ENCODE peak calls at places on chromosomes 11 and 22, in nine cellular contexts. B is stomach; J is CD8-positive, alpha-beta T cell; T is tibial nerve; X is transverse colon; M is brain microvascular endothelial cell; O is right atrium auricular region; H is HepG2; L is spleen. V is an unnamed sample.

GRCh38 chr22:46815132-46815531 is 52.7 kb downstream of the TBC1D22A start:
- DNase-seq in B (peak), J (no peak), T (no peak), X (peak), M (no peak), O (no peak), H (peak), L (no peak), V (no peak)

GRCh38 chr11:113841691-113842090 is 33.7 kb downstream of the USP28 start:
- DNase-seq in B (no peak), J (no peak), T (no peak), X (no peak), M (no peak), O (no peak), H (no peak), L (no peak), V (no peak)

GRCh38 chr11:126210871-126211235 is 597 bp downstream of the RPUSD4 start:
- DNase-seq in B (no peak), J (no peak), T (no peak), X (no peak), M (no peak), O (no peak), H (no peak), L (no peak), V (no peak)

GRCh38 chr11:46639197-46639839 is 22.0 kb downstream of the ATG13 start:
- DNase-seq in B (no peak), J (no peak), T (no peak), X (no peak), M (no peak), O (no peak), H (no peak), L (no peak), V (no peak)

GRCh38 chr11:119148855-119149370 is at the start of gene ABCG4:
- DNase-seq in B (peak), J (peak), T (no peak), X (no peak), M (no peak), O (no peak), H (no peak), L (no peak), V (no peak)

GRCh38 chr22:26949193-26949592 is 291.8 kb downstream of the MIAT start:
- DNase-seq in B (no peak), J (no peak), T (no peak), X (no peak), M (peak), O (no peak), H (no peak), L (no peak), V (no peak)

GRCh38 chr22:40499187-40499753 is 128.9 kb downstream of the SGSM3 start:
- DNase-seq in B (peak), J (no peak), T (no peak), X (no peak), M (peak), O (peak), H (peak), L (no peak), V (peak)

GRCh38 chr11:63813563-63814382 is 517 bp downstream of the SPINDOC start:
- DNase-seq in B (peak), J (peak), T (peak), X (peak), M (peak), O (no peak), H (no peak), L (peak), V (no peak)

GRCh38 chr11:115324569-115325432 is 179.4 kb downstream of the CADM1 start:
- DNase-seq in B (peak), J (peak), T (peak), X (peak), M (peak), O (no peak), H (peak), L (no peak), V (peak)

GRCh38 chr22:17258015-17258827 is 39.0 kb upstream of the ADA2 start:
- DNase-seq in B (peak), J (peak), T (no peak), X (peak), M (no peak), O (no peak), H (no peak), L (peak), V (peak)

DNA sequence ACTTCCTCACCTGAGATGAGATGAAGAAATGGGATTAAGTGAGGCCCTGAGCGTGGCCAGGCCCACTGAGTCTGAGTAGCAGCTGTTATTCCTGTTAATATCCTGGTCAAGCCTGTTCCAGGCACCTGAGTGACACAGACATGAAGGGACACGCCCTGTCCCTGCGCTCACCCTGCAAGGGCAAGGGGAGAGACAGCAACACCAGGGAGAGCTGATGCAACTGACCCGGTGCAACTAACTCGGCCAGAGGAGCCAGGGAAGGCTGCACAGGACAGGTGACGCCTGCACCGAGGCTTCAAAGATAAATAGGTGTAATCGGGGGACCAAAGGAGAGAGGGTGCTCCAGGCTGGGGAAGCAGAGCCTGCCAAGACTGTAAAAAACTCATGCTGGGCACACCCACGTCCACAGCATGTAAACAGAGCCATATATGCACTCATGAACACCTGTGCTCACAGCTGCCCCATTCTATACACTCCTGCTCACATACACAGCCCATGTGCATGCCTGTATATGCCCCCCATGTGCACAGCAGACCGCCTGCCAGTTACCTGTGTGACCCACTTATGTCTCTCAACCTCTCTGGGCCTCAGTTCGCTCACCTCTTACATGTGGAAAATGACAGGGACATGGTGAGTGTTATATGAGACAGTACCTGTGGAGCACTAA is 22.8 kb upstream of the GCAT start:
- DNase-seq in B (peak), J (no peak), T (no peak), X (peak), M (no peak), O (no peak), H (peak), L (no peak), V (peak)
- H3K27ac ChIP-seq in B (peak), J (no peak), T (no peak), X (peak), M (no peak), O (no peak), H (no peak), L (no peak), V (peak)

DNA sequence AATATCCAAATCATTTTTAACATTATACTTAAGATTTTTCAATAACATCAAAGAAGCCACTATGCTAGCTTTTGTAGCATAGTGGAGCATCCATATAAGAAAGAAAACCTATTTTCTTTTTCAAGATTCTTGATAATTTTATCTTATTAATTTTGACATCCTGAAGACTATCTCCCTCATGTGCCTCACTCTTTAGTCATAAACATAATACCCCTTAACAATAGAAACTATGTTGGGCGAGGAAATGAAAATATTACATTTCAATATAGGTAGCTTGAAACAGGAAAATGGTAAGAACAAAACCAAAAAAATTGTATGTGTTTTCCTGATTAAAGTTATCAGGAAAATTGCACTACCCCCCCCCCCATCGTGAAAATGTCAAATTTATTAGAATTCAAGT is 40.1 kb downstream of the ELMOD1 start:
- DNase-seq in B (no peak), J (no peak), T (no peak), X (no peak), M (no peak), O (no peak), H (no peak), L (no peak), V (no peak)
- H3K27ac ChIP-seq in B (no peak), J (no peak), T (no peak), X (no peak), M (no peak), O (no peak), H (no peak), L (no peak), V (no peak)

GRCh38 chr11:72777755-72778278 is 16.0 kb downstream of the STARD10 start:
- DNase-seq in B (peak), J (no peak), T (no peak), X (peak), M (no peak), O (no peak), H (peak), L (no peak), V (no peak)

GRCh38 chr11:72778535-72779494 is 15.0 kb downstream of the STARD10 start:
- DNase-seq in B (peak), J (no peak), T (no peak), X (peak), M (no peak), O (no peak), H (peak), L (no peak), V (no peak)

GRCh38 chr11:72780291-72781062 is 13.4 kb downstream of the STARD10 start:
- DNase-seq in B (no peak), J (no peak), T (no peak), X (peak), M (no peak), O (no peak), H (no peak), L (no peak), V (no peak)

GRCh38 chr11:72781063-72781312 is 12.9 kb downstream of the STARD10 start:
- DNase-seq in B (peak), J (no peak), T (no peak), X (peak), M (no peak), O (no peak), H (no peak), L (no peak), V (no peak)

DNA sequence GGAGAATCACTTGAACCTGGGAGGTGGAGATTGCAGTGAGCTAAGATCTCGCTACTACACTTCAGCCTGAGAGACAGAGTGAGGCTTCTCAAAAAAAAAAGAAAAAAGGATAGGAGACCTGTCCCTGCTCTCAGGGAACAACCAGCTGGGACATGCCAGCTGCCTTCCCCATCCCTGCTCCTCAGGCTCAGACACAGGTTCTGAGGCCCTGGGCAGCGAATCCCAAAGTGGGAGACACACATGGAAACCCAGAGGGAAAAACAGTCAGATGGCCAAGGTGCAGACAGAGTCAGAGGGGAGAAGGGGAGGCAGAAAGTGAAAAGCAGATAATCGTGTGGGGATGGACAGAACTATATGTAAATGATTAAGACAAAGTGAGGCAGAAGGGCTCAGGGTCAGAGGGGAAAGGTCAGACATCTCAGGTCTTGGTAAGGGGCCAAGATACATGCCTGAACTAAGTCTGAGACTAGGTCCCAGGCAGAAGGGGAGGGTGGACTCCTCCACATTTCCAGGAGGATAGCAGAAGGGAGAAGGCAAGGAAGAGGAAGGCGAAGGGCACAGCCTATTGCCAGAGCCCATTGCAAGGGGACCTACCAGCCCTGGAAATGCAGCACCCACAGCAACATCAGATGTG is 14.2 kb downstream of the STARD10 start:
- DNase-seq in B (no peak), J (no peak), T (no peak), X (peak), M (no peak), O (no peak), H (no peak), L (no peak), V (no peak)
- H3K27ac ChIP-seq in B (peak), J (no peak), T (peak), X (peak), M (no peak), O (peak), H (peak), L (no peak), V (no peak)

DNA sequence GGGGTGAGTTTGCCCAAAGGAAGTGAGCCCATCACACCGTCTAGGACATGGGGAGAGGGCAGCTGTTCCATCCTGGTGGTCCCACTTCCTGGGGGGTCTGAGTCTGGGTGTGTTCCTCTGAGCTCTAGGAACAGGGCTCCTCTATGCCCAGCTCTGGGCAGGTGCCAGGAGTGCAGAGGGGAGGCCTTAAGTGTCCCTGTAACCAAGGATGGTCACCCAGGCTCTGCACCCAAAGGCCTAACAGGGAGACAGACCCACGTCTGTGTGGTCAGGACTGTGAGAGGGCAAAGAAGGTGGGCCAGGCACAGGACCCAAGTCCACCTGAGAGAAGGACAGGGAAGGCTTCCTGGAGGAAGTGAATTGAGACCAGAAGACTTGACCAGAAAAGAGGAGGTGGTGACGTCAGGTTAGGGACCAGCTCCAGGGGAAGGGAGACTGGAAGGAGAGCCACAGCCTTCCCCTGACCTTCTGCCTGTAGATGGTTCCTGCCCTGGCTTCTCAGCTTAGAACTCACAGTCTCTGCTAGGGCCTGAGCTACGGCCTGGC is 11.3 kb upstream of the TCF20 start:
- DNase-seq in B (no peak), J (no peak), T (no peak), X (no peak), M (no peak), O (no peak), H (no peak), L (peak), V (no peak)
- H3K27ac ChIP-seq in B (no peak), J (no peak), T (no peak), X (no peak), M (no peak), O (no peak), H (no peak), L (no peak), V (no peak)

GRCh38 chr11:45158891-45159605 is 12.6 kb downstream of the PRDM11 start:
- DNase-seq in B (no peak), J (no peak), T (no peak), X (no peak), M (no peak), O (no peak), H (no peak), L (peak), V (no peak)

GRCh38 chr11:45162064-45162375 is 15.6 kb downstream of the PRDM11 start:
- DNase-seq in B (no peak), J (no peak), T (no peak), X (no peak), M (no peak), O (no peak), H (no peak), L (no peak), V (no peak)

GRCh38 chr11:45162916-45163879 is 16.8 kb downstream of the PRDM11 start:
- DNase-seq in B (no peak), J (no peak), T (no peak), X (no peak), M (no peak), O (no peak), H (no peak), L (peak), V (no peak)

GRCh38 chr11:45159781-45160365 is 13.4 kb downstream of the PRDM11 start:
- DNase-seq in B (no peak), J (no peak), T (no peak), X (no peak), M (no peak), O (no peak), H (no peak), L (peak), V (no peak)

GRCh38 chr11:45161252-45162063 is 15.0 kb downstream of the PRDM11 start:
- DNase-seq in B (peak), J (no peak), T (no peak), X (no peak), M (no peak), O (no peak), H (no peak), L (peak), V (no peak)
- H3K27ac ChIP-seq in B (no peak), J (no peak), T (no peak), X (peak), M (no peak), O (peak), H (no peak), L (no peak), V (no peak)

DNA sequence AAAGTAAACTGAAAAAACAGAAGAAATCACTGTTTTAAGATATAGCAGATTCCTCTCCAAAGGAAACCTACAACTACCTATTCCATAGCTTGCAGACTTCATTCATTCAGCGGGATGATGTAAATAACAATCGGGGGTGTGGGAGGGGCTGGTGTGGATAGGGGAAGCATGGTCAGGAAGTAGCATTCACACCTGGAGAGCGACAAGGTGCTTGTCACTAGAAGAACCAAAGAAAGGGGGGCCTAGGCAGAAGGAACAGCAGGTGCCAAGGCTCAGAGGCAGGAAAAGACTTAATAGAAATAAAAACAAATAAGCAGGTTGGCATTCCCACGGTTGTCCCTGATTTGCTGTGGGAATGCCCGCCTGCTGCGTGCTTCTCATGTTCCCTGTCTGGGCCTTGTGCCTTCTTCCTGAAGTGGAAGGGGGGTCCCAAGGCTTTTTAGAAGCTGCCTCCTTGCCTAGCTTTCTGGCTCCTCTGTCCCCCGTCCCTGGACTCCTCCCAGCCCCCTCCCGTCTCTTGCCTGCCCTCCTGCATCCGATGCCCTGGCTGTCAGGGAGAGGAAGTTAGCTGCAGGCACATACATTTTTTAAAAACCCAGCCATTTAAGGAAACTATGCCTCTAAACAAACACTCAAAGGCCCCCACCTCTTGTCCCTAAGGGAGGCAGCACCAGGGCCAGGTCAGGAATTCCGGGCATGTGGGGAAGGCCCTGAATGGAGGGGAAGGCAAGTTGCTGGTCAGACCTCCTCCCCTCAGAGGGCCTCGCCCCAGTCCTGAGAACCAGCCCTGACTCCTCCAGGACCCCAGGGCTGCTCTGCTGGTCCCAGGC is 54.7 kb upstream of the PRDM11 start:
- DNase-seq in B (no peak), J (no peak), T (no peak), X (no peak), M (no peak), O (no peak), H (no peak), L (peak), V (no peak)
- H3K27ac ChIP-seq in B (peak), J (no peak), T (peak), X (no peak), M (no peak), O (peak), H (no peak), L (peak), V (no peak)

DNA sequence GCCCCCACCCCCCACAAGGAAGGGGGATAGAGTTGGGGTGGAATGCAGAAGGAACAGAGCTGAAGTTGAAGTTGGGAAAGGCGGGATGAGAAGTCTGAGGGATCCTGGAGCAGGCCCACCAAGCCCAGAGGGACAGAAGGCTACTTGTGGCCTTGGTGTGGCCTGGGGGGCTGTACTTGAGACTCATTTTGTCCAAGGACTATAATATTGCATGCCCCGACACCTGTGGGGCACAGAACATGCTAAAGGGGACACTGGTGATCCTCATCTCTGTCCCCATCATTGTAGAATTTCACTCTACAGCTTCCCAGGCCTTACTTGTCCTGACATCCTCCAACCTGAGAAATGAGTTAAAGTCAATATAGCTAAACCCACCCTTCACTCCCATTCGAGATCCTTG is 1.3 kb downstream of the ESAM start:
- DNase-seq in B (no peak), J (no peak), T (no peak), X (no peak), M (no peak), O (no peak), H (no peak), L (no peak), V (no peak)
- H3K27ac ChIP-seq in B (peak), J (no peak), T (peak), X (peak), M (no peak), O (peak), H (no peak), L (peak), V (no peak)

V was measured in epithelial cell of prostate.